ENCODE peak calls at places on chromosomes 2 and 18, in eight cellular contexts. One of them, this sample, is unnamed.

GRCh38 chr18:45890606-45891005 is 65.1 kb downstream of the SIGLEC15 start:
- DNase-seq in OCI-M1: peak; percentile 3
- DNase-seq in caudate nucleus: no peak
- DNase-seq in anterior cingulate cortex: no peak
- DNase-seq in HT-29: no peak
- DNase-seq in GM23248: no peak
- DNase-seq in NCI-H1092 treated with DMSO at 0.1 percent for 48 hours: no peak
- DNase-seq in stimulated activated CD4-positive, alpha-beta T cell treated with anti-CD3 and anti-CD28 coated beads, Interleukin-4, amount 100 ng/mL, for 4 hours: no peak
- DNase-seq in this sample: no peak

GRCh38 chr2:46002507-46002883 is 294.7 kb upstream of the EPAS1 start:
- DNase-seq in OCI-M1: no peak
- DNase-seq in caudate nucleus: no peak
- DNase-seq in anterior cingulate cortex: no peak
- DNase-seq in HT-29: no peak
- DNase-seq in GM23248: peak; percentile 50
- DNase-seq in NCI-H1092 treated with DMSO at 0.1 percent for 48 hours: peak; percentile 7
- DNase-seq in stimulated activated CD4-positive, alpha-beta T cell treated with anti-CD3 and anti-CD28 coated beads, Interleukin-4, amount 100 ng/mL, for 4 hours: no peak
- DNase-seq in this sample: peak; percentile 28

GRCh38 chr2:23073041-23073440 is 311.9 kb upstream of the KLHL29 start:
- DNase-seq in OCI-M1: no peak
- DNase-seq in caudate nucleus: no peak
- DNase-seq in anterior cingulate cortex: no peak
- DNase-seq in HT-29: no peak
- DNase-seq in GM23248: no peak
- DNase-seq in NCI-H1092 treated with DMSO at 0.1 percent for 48 hours: no peak
- DNase-seq in stimulated activated CD4-positive, alpha-beta T cell treated with anti-CD3 and anti-CD28 coated beads, Interleukin-4, amount 100 ng/mL, for 4 hours: no peak
- DNase-seq in this sample: no peak

GRCh38 chr2:43851026-43851980 is 12.5 kb downstream of the ABCG8 start:
- DNase-seq in OCI-M1: no peak
- DNase-seq in caudate nucleus: no peak
- DNase-seq in anterior cingulate cortex: no peak
- DNase-seq in HT-29: no peak
- DNase-seq in GM23248: no peak
- DNase-seq in NCI-H1092 treated with DMSO at 0.1 percent for 48 hours: no peak
- DNase-seq in stimulated activated CD4-positive, alpha-beta T cell treated with anti-CD3 and anti-CD28 coated beads, Interleukin-4, amount 100 ng/mL, for 4 hours: no peak
- DNase-seq in this sample: no peak

GRCh38 chr2:16643099-16643498 is 22.5 kb downstream of the CYRIA start:
- DNase-seq in OCI-M1: no peak
- DNase-seq in caudate nucleus: no peak
- DNase-seq in anterior cingulate cortex: no peak
- DNase-seq in HT-29: no peak
- DNase-seq in GM23248: no peak
- DNase-seq in NCI-H1092 treated with DMSO at 0.1 percent for 48 hours: no peak
- DNase-seq in stimulated activated CD4-positive, alpha-beta T cell treated with anti-CD3 and anti-CD28 coated beads, Interleukin-4, amount 100 ng/mL, for 4 hours: no peak
- DNase-seq in this sample: no peak

GRCh38 chr18:63137999-63138448 is 181.5 kb downstream of the BCL2 start:
- DNase-seq in OCI-M1: peak; percentile 35
- DNase-seq in caudate nucleus: no peak
- DNase-seq in anterior cingulate cortex: no peak
- DNase-seq in HT-29: no peak
- DNase-seq in GM23248: no peak
- DNase-seq in NCI-H1092 treated with DMSO at 0.1 percent for 48 hours: no peak
- DNase-seq in stimulated activated CD4-positive, alpha-beta T cell treated with anti-CD3 and anti-CD28 coated beads, Interleukin-4, amount 100 ng/mL, for 4 hours: no peak
- DNase-seq in this sample: no peak

GRCh38 chr18:38690626-38691025 is 1125.0 kb upstream of the CELF4 start:
- DNase-seq in OCI-M1: no peak
- DNase-seq in caudate nucleus: no peak
- DNase-seq in anterior cingulate cortex: no peak
- DNase-seq in HT-29: no peak
- DNase-seq in GM23248: no peak
- DNase-seq in NCI-H1092 treated with DMSO at 0.1 percent for 48 hours: no peak
- DNase-seq in stimulated activated CD4-positive, alpha-beta T cell treated with anti-CD3 and anti-CD28 coated beads, Interleukin-4, amount 100 ng/mL, for 4 hours: no peak
- DNase-seq in this sample: no peak

GRCh38 chr2:2184549-2185249 is 146.4 kb downstream of the MYT1L start:
- DNase-seq in OCI-M1: no peak
- DNase-seq in caudate nucleus: no peak
- DNase-seq in anterior cingulate cortex: no peak
- DNase-seq in HT-29: no peak
- DNase-seq in GM23248: no peak
- DNase-seq in NCI-H1092 treated with DMSO at 0.1 percent for 48 hours: peak; percentile 21
- DNase-seq in stimulated activated CD4-positive, alpha-beta T cell treated with anti-CD3 and anti-CD28 coated beads, Interleukin-4, amount 100 ng/mL, for 4 hours: no peak
- DNase-seq in this sample: no peak

GRCh38 chr2:240045098-240045497 is 8.2 kb downstream of the OR6B3 start:
- DNase-seq in OCI-M1: no peak
- DNase-seq in caudate nucleus: no peak
- DNase-seq in anterior cingulate cortex: no peak
- DNase-seq in HT-29: no peak
- DNase-seq in GM23248: no peak
- DNase-seq in NCI-H1092 treated with DMSO at 0.1 percent for 48 hours: no peak
- DNase-seq in stimulated activated CD4-positive, alpha-beta T cell treated with anti-CD3 and anti-CD28 coated beads, Interleukin-4, amount 100 ng/mL, for 4 hours: no peak
- DNase-seq in this sample: no peak

GRCh38 chr2:30135541-30135940 is 11.3 kb upstream of the YPEL5 start:
- DNase-seq in OCI-M1: peak; percentile 5
- DNase-seq in caudate nucleus: no peak
- DNase-seq in anterior cingulate cortex: no peak
- DNase-seq in HT-29: no peak
- DNase-seq in GM23248: no peak
- DNase-seq in NCI-H1092 treated with DMSO at 0.1 percent for 48 hours: no peak
- DNase-seq in stimulated activated CD4-positive, alpha-beta T cell treated with anti-CD3 and anti-CD28 coated beads, Interleukin-4, amount 100 ng/mL, for 4 hours: no peak
- DNase-seq in this sample: no peak

GRCh38 chr2:195649629-195650190 is 7.3 kb upstream of the SLC39A10 start:
- DNase-seq in OCI-M1: no peak
- DNase-seq in caudate nucleus: no peak
- DNase-seq in anterior cingulate cortex: no peak
- DNase-seq in HT-29: no peak
- DNase-seq in GM23248: no peak
- DNase-seq in NCI-H1092 treated with DMSO at 0.1 percent for 48 hours: no peak
- DNase-seq in stimulated activated CD4-positive, alpha-beta T cell treated with anti-CD3 and anti-CD28 coated beads, Interleukin-4, amount 100 ng/mL, for 4 hours: no peak
- DNase-seq in this sample: no peak

GRCh38 chr2:227320305-227321094 is 4.6 kb upstream of the MFF start:
- DNase-seq in OCI-M1: no peak
- DNase-seq in caudate nucleus: no peak
- DNase-seq in anterior cingulate cortex: no peak
- DNase-seq in HT-29: no peak
- DNase-seq in GM23248: no peak
- DNase-seq in NCI-H1092 treated with DMSO at 0.1 percent for 48 hours: no peak
- DNase-seq in stimulated activated CD4-positive, alpha-beta T cell treated with anti-CD3 and anti-CD28 coated beads, Interleukin-4, amount 100 ng/mL, for 4 hours: no peak
- DNase-seq in this sample: no peak

GRCh38 chr2:47256416-47257087 is 101.4 kb upstream of the STPG4 start:
- DNase-seq in OCI-M1: no peak
- DNase-seq in caudate nucleus: no peak
- DNase-seq in anterior cingulate cortex: no peak
- DNase-seq in HT-29: no peak
- DNase-seq in GM23248: no peak
- DNase-seq in NCI-H1092 treated with DMSO at 0.1 percent for 48 hours: no peak
- DNase-seq in stimulated activated CD4-positive, alpha-beta T cell treated with anti-CD3 and anti-CD28 coated beads, Interleukin-4, amount 100 ng/mL, for 4 hours: no peak
- DNase-seq in this sample: no peak

GRCh38 chr2:37795938-37796337 is 124.5 kb upstream of the CDC42EP3 start:
- DNase-seq in OCI-M1: no peak
- DNase-seq in caudate nucleus: no peak
- DNase-seq in anterior cingulate cortex: no peak
- DNase-seq in HT-29: peak; percentile 31
- DNase-seq in GM23248: peak; percentile 81
- DNase-seq in NCI-H1092 treated with DMSO at 0.1 percent for 48 hours: no peak
- DNase-seq in stimulated activated CD4-positive, alpha-beta T cell treated with anti-CD3 and anti-CD28 coated beads, Interleukin-4, amount 100 ng/mL, for 4 hours: no peak
- DNase-seq in this sample: no peak

GRCh38 chr2:33836628-33837027 is 237.5 kb upstream of the FAM98A start:
- DNase-seq in OCI-M1: no peak
- DNase-seq in caudate nucleus: no peak
- DNase-seq in anterior cingulate cortex: no peak
- DNase-seq in HT-29: no peak
- DNase-seq in GM23248: no peak
- DNase-seq in NCI-H1092 treated with DMSO at 0.1 percent for 48 hours: no peak
- DNase-seq in stimulated activated CD4-positive, alpha-beta T cell treated with anti-CD3 and anti-CD28 coated beads, Interleukin-4, amount 100 ng/mL, for 4 hours: no peak
- DNase-seq in this sample: no peak

GRCh38 chr2:73072416-73072815 is 904 bp upstream of the SFXN5 start:
- DNase-seq in OCI-M1: no peak
- DNase-seq in caudate nucleus: no peak
- DNase-seq in anterior cingulate cortex: no peak
- DNase-seq in HT-29: no peak
- DNase-seq in GM23248: no peak
- DNase-seq in NCI-H1092 treated with DMSO at 0.1 percent for 48 hours: no peak
- DNase-seq in stimulated activated CD4-positive, alpha-beta T cell treated with anti-CD3 and anti-CD28 coated beads, Interleukin-4, amount 100 ng/mL, for 4 hours: no peak
- DNase-seq in this sample: no peak

GRCh38 chr2:166568409-166568808 is 74.4 kb upstream of the SCN7A start:
- DNase-seq in OCI-M1: peak; percentile 79
- DNase-seq in caudate nucleus: no peak
- DNase-seq in anterior cingulate cortex: no peak
- DNase-seq in HT-29: no peak
- DNase-seq in GM23248: no peak
- DNase-seq in NCI-H1092 treated with DMSO at 0.1 percent for 48 hours: no peak
- DNase-seq in stimulated activated CD4-positive, alpha-beta T cell treated with anti-CD3 and anti-CD28 coated beads, Interleukin-4, amount 100 ng/mL, for 4 hours: no peak
- DNase-seq in this sample: no peak

This sample was measured in NCI-H345.